ENCODE peak calls at places on chromosome 5, in ten cellular contexts. One of them, this sample, is unnamed.
A peak's percentile ranks its signal among the peaks of the same experiment; 100 is the strongest.

GRCh38 chr5:68419637-68420452 is 204.3 kb downstream of the PIK3R1 start:
- DNase-seq in PC-9: peak; percentile 19
- DNase-seq in stomach: no peak
- DNase-seq in GM13976: no peak
- DNase-seq in psoas muscle: peak; percentile 51
- DNase-seq in epithelial cell of proximal tubule: no peak
- DNase-seq in AG04450: no peak
- DNase-seq in WTC11: no peak
- DNase-seq in neural crest cell: no peak
- DNase-seq in natural killer cell: no peak
- DNase-seq in this sample: peak; percentile 39

GRCh38 chr5:21097661-21098060 is 1109.7 kb upstream of the CDH18 start:
- DNase-seq in natural killer cell: no peak
- DNase-seq in stomach: no peak
- DNase-seq in neural crest cell: no peak
- DNase-seq in GM13976: no peak
- DNase-seq in WTC11: no peak
- DNase-seq in psoas muscle: no peak
- DNase-seq in AG04450: no peak
- DNase-seq in epithelial cell of proximal tubule: no peak
- DNase-seq in PC-9: no peak
- DNase-seq in this sample: no peak

GRCh38 chr5:113232246-113232645 is 202.5 kb downstream of the TSSK1B start:
- DNase-seq in epithelial cell of proximal tubule: no peak
- DNase-seq in GM13976: no peak
- DNase-seq in stomach: no peak
- DNase-seq in WTC11: no peak
- DNase-seq in PC-9: no peak
- DNase-seq in neural crest cell: no peak
- DNase-seq in psoas muscle: no peak
- DNase-seq in natural killer cell: no peak
- DNase-seq in AG04450: no peak
- DNase-seq in this sample: no peak

GRCh38 chr5:418681-419121 is 24.3 kb upstream of the EXOC3 start:
- DNase-seq in epithelial cell of proximal tubule: no peak
- DNase-seq in natural killer cell: no peak
- DNase-seq in GM13976: no peak
- DNase-seq in PC-9: no peak
- DNase-seq in neural crest cell: no peak
- DNase-seq in AG04450: no peak
- DNase-seq in psoas muscle: peak; percentile 71
- DNase-seq in stomach: no peak
- DNase-seq in WTC11: peak; percentile 17
- DNase-seq in this sample: no peak

GRCh38 chr5:178762391-178762790 is 31.9 kb upstream of the ZNF354A start:
- DNase-seq in psoas muscle: no peak
- DNase-seq in epithelial cell of proximal tubule: no peak
- DNase-seq in natural killer cell: no peak
- DNase-seq in neural crest cell: no peak
- DNase-seq in PC-9: no peak
- DNase-seq in WTC11: no peak
- DNase-seq in AG04450: no peak
- DNase-seq in GM13976: no peak
- DNase-seq in stomach: no peak
- DNase-seq in this sample: no peak

GRCh38 chr5:1499851-1500250 is 23.9 kb downstream of the LPCAT1 start:
- DNase-seq in PC-9: no peak
- DNase-seq in natural killer cell: no peak
- DNase-seq in psoas muscle: no peak
- DNase-seq in AG04450: no peak
- DNase-seq in GM13976: no peak
- DNase-seq in epithelial cell of proximal tubule: no peak
- DNase-seq in stomach: no peak
- DNase-seq in neural crest cell: no peak
- DNase-seq in WTC11: no peak
- DNase-seq in this sample: no peak

GRCh38 chr5:178642351-178642909 is 15.6 kb upstream of the CLK4 start:
- DNase-seq in natural killer cell: no peak
- DNase-seq in GM13976: no peak
- DNase-seq in WTC11: no peak
- DNase-seq in AG04450: peak; percentile 16
- DNase-seq in neural crest cell: no peak
- DNase-seq in stomach: no peak
- DNase-seq in psoas muscle: no peak
- DNase-seq in PC-9: peak; percentile 97
- DNase-seq in epithelial cell of proximal tubule: peak; percentile 45
- DNase-seq in this sample: no peak

GRCh38 chr5:127988149-127988755 is 95.3 kb upstream of the SLC12A2 start:
- DNase-seq in stomach: no peak
- DNase-seq in epithelial cell of proximal tubule: no peak
- DNase-seq in GM13976: no peak
- DNase-seq in natural killer cell: no peak
- DNase-seq in psoas muscle: no peak
- DNase-seq in PC-9: peak; percentile 53
- DNase-seq in neural crest cell: no peak
- DNase-seq in AG04450: peak; percentile 87
- DNase-seq in WTC11: no peak
- DNase-seq in this sample: no peak

GRCh38 chr5:54959673-54960418 is 25.5 kb downstream of the ESM1 start:
- DNase-seq in natural killer cell: no peak
- DNase-seq in epithelial cell of proximal tubule: no peak
- DNase-seq in WTC11: peak; percentile 71
- DNase-seq in psoas muscle: no peak
- DNase-seq in AG04450: no peak
- DNase-seq in PC-9: no peak
- DNase-seq in stomach: peak; percentile 74
- DNase-seq in GM13976: no peak
- DNase-seq in neural crest cell: no peak
- DNase-seq in this sample: no peak

DNA sequence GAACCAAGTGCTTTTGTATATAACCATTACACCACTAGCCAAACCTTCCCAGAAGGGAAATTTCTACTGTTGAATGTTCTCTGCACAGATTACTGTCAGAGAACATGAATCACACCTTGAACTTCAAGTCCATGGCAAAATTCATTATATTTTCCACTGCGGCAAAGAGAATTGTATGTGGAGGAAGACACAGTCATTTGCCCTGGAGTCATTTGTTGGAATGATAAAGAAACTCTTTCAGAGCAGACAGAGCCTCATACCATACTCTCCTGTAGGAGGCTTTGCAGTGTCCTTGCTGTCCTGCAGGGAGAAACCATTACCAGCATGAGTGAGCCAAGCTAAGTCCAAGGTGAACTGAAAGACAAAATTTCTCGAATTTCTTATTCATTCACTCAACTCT is 369.0 kb downstream of the ARHGEF28 start:
- DNase-seq in AG04450: no peak
- DNase-seq in neural crest cell: no peak
- DNase-seq in psoas muscle: no peak
- DNase-seq in stomach: no peak
- DNase-seq in GM13976: no peak
- DNase-seq in epithelial cell of proximal tubule: no peak
- DNase-seq in PC-9: no peak
- DNase-seq in WTC11: no peak
- DNase-seq in natural killer cell: no peak
- DNase-seq in this sample: no peak
- TF ChIP-seq CTCF in AG04450: peak; percentile 4
- TF ChIP-seq CTCF in neural crest cell: peak; percentile 36
- TF ChIP-seq CTCF in psoas muscle: no peak
- TF ChIP-seq CTCF in stomach: no peak
- TF ChIP-seq CTCF in GM13976: no peak
- TF ChIP-seq CTCF in epithelial cell of proximal tubule: no peak
- TF ChIP-seq CTCF in PC-9: no peak
- TF ChIP-seq CTCF in WTC11: no peak
- TF ChIP-seq CTCF in natural killer cell: no peak
- TF ChIP-seq CTCF in this sample: no peak

DNA sequence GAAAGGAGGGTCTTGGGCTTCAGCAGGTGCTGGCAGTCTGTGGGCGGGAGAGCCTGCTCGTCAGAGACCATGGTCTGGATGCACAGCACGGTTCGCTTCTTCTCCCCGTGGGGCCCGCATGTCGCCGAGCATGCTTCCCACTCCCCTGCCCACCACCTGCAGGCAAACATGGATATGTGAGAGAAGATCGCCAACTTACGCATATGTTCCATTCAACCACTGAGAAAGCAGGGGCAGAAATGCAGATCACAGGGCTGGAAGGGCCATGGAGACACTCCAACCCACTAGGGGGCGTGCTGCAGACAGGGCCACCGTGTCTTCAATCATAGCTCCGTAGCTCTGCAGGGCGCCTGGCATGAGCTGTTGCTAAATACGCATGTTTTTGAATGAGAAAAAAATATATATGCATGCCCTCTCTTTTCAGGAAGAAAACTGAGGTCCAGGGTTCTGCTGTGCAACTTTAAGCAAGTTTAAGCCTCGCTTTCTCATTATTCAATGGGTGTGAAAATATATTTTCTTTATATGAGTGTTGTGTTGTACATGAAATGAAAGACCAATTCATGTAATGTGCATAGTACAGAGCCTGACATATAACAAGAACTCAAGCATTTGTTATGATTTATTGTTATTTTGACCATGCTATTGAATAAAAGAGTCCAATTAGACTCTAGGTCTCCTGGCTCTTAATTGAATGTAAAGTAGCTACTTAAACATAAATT is 148.0 kb downstream of the TARS1 start:
- DNase-seq in natural killer cell: no peak
- DNase-seq in neural crest cell: peak; percentile 47
- DNase-seq in WTC11: peak; percentile 83
- DNase-seq in epithelial cell of proximal tubule: no peak
- DNase-seq in psoas muscle: peak; percentile 50
- DNase-seq in GM13976: no peak
- DNase-seq in AG04450: no peak
- DNase-seq in PC-9: no peak
- DNase-seq in stomach: peak; percentile 37
- DNase-seq in this sample: no peak
- TF ChIP-seq CTCF in natural killer cell: no peak
- TF ChIP-seq CTCF in neural crest cell: peak; percentile 61
- TF ChIP-seq CTCF in WTC11: peak; percentile 78
- TF ChIP-seq CTCF in epithelial cell of proximal tubule: peak; percentile 80
- TF ChIP-seq CTCF in psoas muscle: no peak
- TF ChIP-seq CTCF in GM13976: peak; percentile 21
- TF ChIP-seq CTCF in AG04450: peak; percentile 27
- TF ChIP-seq CTCF in PC-9: peak; percentile 60
- TF ChIP-seq CTCF in stomach: peak; percentile 37
- TF ChIP-seq CTCF in this sample: peak; percentile 7

DNA sequence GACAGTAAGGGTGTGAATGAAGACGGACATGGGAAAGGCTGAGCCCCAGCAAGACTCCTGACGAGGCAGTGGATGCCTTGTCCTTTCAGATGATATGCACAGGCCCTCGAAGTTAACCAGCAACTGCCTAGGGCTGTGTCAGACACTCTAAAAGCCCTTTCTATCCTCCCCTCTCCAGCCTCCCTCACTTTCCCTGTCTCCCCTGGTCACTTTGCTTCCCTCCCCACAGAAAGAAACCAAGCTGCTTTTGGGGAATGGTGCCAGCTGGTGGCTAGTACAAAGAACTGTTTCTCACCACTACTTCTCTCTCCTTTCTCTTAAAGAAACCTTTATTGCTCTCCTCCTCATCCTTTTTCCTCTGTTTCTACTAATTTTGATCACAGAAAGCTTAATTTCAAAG is 21.4 kb downstream of the LHFPL2 start:
- DNase-seq in WTC11: no peak
- DNase-seq in stomach: no peak
- DNase-seq in AG04450: no peak
- DNase-seq in GM13976: no peak
- DNase-seq in psoas muscle: no peak
- DNase-seq in neural crest cell: no peak
- DNase-seq in natural killer cell: no peak
- DNase-seq in epithelial cell of proximal tubule: no peak
- DNase-seq in PC-9: no peak
- DNase-seq in this sample: no peak
- TF ChIP-seq CTCF in WTC11: no peak
- TF ChIP-seq CTCF in stomach: no peak
- TF ChIP-seq CTCF in AG04450: peak; percentile 54
- TF ChIP-seq CTCF in GM13976: no peak
- TF ChIP-seq CTCF in psoas muscle: no peak
- TF ChIP-seq CTCF in neural crest cell: peak; percentile 36
- TF ChIP-seq CTCF in natural killer cell: no peak
- TF ChIP-seq CTCF in epithelial cell of proximal tubule: peak; percentile 77
- TF ChIP-seq CTCF in PC-9: peak; percentile 45
- TF ChIP-seq CTCF in this sample: peak; percentile 30

GRCh38 chr5:10885026-10885425 is 124.0 kb upstream of the DAP start:
- DNase-seq in PC-9: no peak
- DNase-seq in GM13976: no peak
- DNase-seq in AG04450: peak; percentile 46
- DNase-seq in psoas muscle: no peak
- DNase-seq in WTC11: no peak
- DNase-seq in stomach: no peak
- DNase-seq in natural killer cell: no peak
- DNase-seq in epithelial cell of proximal tubule: peak; percentile 27
- DNase-seq in neural crest cell: no peak
- DNase-seq in this sample: no peak
- TF ChIP-seq CTCF in PC-9: no peak
- TF ChIP-seq CTCF in GM13976: no peak
- TF ChIP-seq CTCF in AG04450: no peak
- TF ChIP-seq CTCF in psoas muscle: no peak
- TF ChIP-seq CTCF in WTC11: no peak
- TF ChIP-seq CTCF in stomach: no peak
- TF ChIP-seq CTCF in natural killer cell: no peak
- TF ChIP-seq CTCF in epithelial cell of proximal tubule: no peak
- TF ChIP-seq CTCF in neural crest cell: no peak
- TF ChIP-seq CTCF in this sample: no peak

DNA sequence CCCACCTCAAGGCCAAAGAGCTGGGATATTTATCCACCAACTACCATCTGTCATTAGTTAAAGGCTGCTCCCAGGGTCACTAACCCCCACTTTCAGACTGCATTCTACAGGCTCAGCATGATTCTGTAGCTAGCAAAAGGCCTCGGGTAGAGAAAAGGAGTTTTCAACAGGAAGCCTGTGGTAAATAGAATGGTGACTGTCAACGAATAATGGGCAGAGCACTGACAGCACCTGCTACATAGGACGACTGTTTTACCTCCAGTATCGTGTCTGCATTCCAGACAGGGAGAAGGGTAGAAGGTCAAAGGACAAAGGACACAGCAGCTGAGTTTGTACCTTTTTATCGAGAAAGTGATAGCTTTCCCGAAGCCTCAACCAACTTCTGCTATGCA is 20.3 kb downstream of the MFAP3 start:
- DNase-seq in AG04450: no peak
- DNase-seq in natural killer cell: no peak
- DNase-seq in neural crest cell: no peak
- DNase-seq in epithelial cell of proximal tubule: no peak
- DNase-seq in GM13976: no peak
- DNase-seq in WTC11: no peak
- DNase-seq in psoas muscle: no peak
- DNase-seq in stomach: no peak
- DNase-seq in PC-9: no peak
- DNase-seq in this sample: no peak
- TF ChIP-seq CTCF in AG04450: no peak
- TF ChIP-seq CTCF in natural killer cell: no peak
- TF ChIP-seq CTCF in neural crest cell: no peak
- TF ChIP-seq CTCF in epithelial cell of proximal tubule: no peak
- TF ChIP-seq CTCF in GM13976: no peak
- TF ChIP-seq CTCF in WTC11: no peak
- TF ChIP-seq CTCF in psoas muscle: no peak
- TF ChIP-seq CTCF in stomach: no peak
- TF ChIP-seq CTCF in PC-9: no peak
- TF ChIP-seq CTCF in this sample: no peak

GRCh38 chr5:16345454-16345853 is 120.1 kb downstream of the ZNF622 start:
- DNase-seq in stomach: no peak
- DNase-seq in AG04450: no peak
- DNase-seq in WTC11: no peak
- DNase-seq in PC-9: no peak
- DNase-seq in natural killer cell: no peak
- DNase-seq in GM13976: no peak
- DNase-seq in epithelial cell of proximal tubule: no peak
- DNase-seq in neural crest cell: no peak
- DNase-seq in psoas muscle: no peak
- DNase-seq in this sample: no peak
- TF ChIP-seq CTCF in stomach: no peak
- TF ChIP-seq CTCF in AG04450: peak; percentile 8
- TF ChIP-seq CTCF in WTC11: no peak
- TF ChIP-seq CTCF in PC-9: no peak
- TF ChIP-seq CTCF in natural killer cell: no peak
- TF ChIP-seq CTCF in GM13976: no peak
- TF ChIP-seq CTCF in epithelial cell of proximal tubule: peak; percentile 24
- TF ChIP-seq CTCF in neural crest cell: no peak
- TF ChIP-seq CTCF in psoas muscle: no peak
- TF ChIP-seq CTCF in this sample: no peak

This sample was measured in D721Med.